ENCODE peak calls at places on chromosomes 7 and 10, in six cellular contexts. E, L, S, W, D and A are unnamed samples. For H3K27me3, the result is how much of the 10 kb centered on the place peaks cover.

GRCh38 chr7:82247814-82248433 is 195.7 kb downstream of the CACNA2D1 start:
- DNase-seq in E (no peak), L (no peak), S (no peak), W (no peak), D (peak), A (no peak)

GRCh38 chr10:120039066-120039465 is 146.5 kb downstream of the SEC23IP start:
- DNase-seq in E (no peak), L (no peak), S (no peak), W (no peak), D (no peak), A (no peak)

GRCh38 chr10:58280485-58280884 is 11.5 kb downstream of the CISD1 start:
- DNase-seq in E (no peak), L (no peak), S (no peak), W (no peak), D (no peak), A (no peak)

GRCh38 chr10:33334839-33335549 is 527 bp upstream of the NRP1 start:
- DNase-seq in E (no peak), L (no peak), S (no peak), W (peak), D (peak), A (peak)

GRCh38 chr7:105878746-105879605 is 2.6 kb upstream of the ATXN7L1 start:
- DNase-seq in E (no peak), L (no peak), S (no peak), W (no peak), D (no peak), A (peak)

GRCh38 chr7:108079291-108080057 is 50.7 kb downstream of the LAMB4 start:
- DNase-seq in E (no peak), L (no peak), S (no peak), W (peak), D (no peak), A (no peak)

GRCh38 chr7:50266893-50267386 is 37.6 kb upstream of the IKZF1 start:
- DNase-seq in E (no peak), L (peak), S (no peak), W (no peak), D (no peak), A (peak)

GRCh38 chr7:138125119-138125518 is 48.9 kb downstream of the AKR1D1 start:
- DNase-seq in E (no peak), L (no peak), S (no peak), W (no peak), D (no peak), A (no peak)

GRCh38 chr7:80881361-80881760 is 37.5 kb downstream of the SEMA3C start:
- DNase-seq in E (no peak), L (no peak), S (no peak), W (no peak), D (no peak), A (no peak)

GRCh38 chr10:121596668-121597503 is 1.4 kb downstream of the FGFR2 start:
- DNase-seq in E (peak), L (no peak), S (no peak), W (peak), D (peak), A (no peak)
- H3K27me3 ChIP-seq in E (under half), L (under half), S (under half), W (under half), D (under half), A (under half)

GRCh38 chr10:128047337-128047736 is 78.9 kb downstream of the MKI67 start:
- DNase-seq in E (peak), L (peak), S (peak), W (peak), D (peak), A (peak)
- H3K4me3 ChIP-seq in E (no peak), L (peak), S (peak), W (no peak), D (no peak), A (peak)

GRCh38 chr10:129954916-129955315 is 9.2 kb downstream of the EBF3 start:
- DNase-seq in E (no peak), L (no peak), S (no peak), W (no peak), D (no peak), A (no peak)

GRCh38 chr10:129958118-129958685 is 5.9 kb downstream of the EBF3 start:
- DNase-seq in E (no peak), L (no peak), S (no peak), W (peak), D (peak), A (no peak)

GRCh38 chr10:129955591-129956284 is 8.3 kb downstream of the EBF3 start:
- DNase-seq in E (no peak), L (no peak), S (no peak), W (no peak), D (peak), A (no peak)

GRCh38 chr10:129956902-129957673 is 7.0 kb downstream of the EBF3 start:
- DNase-seq in E (no peak), L (no peak), S (no peak), W (no peak), D (peak), A (peak)

GRCh38 chr10:129956285-129956649 is 7.8 kb downstream of the EBF3 start:
- DNase-seq in E (no peak), L (no peak), S (no peak), W (no peak), D (peak), A (no peak)
- H3K27me3 ChIP-seq in E (half or more), L (under half), S (under half), W (under half), D (half or more), A (half or more)

GRCh38 chr10:3481000-3481335 is 304.0 kb downstream of the KLF6 start:
- DNase-seq in E (no peak), L (no peak), S (no peak), W (no peak), D (no peak), A (no peak)

GRCh38 chr10:3484306-3485187 is 300.5 kb downstream of the KLF6 start:
- DNase-seq in E (no peak), L (no peak), S (no peak), W (no peak), D (no peak), A (no peak)

GRCh38 chr10:3481496-3481895 is 303.5 kb downstream of the KLF6 start:
- DNase-seq in E (no peak), L (no peak), S (no peak), W (no peak), D (no peak), A (no peak)

GRCh38 chr10:3480281-3480999 is 304.6 kb downstream of the KLF6 start:
- DNase-seq in E (no peak), L (no peak), S (no peak), W (no peak), D (no peak), A (no peak)

GRCh38 chr10:3482200-3482993 is 302.6 kb downstream of the KLF6 start:
- DNase-seq in E (no peak), L (no peak), S (no peak), W (peak), D (peak), A (no peak)
- H3K4me3 ChIP-seq in E (no peak), L (no peak), S (peak), W (no peak), D (no peak), A (peak)

DNA sequence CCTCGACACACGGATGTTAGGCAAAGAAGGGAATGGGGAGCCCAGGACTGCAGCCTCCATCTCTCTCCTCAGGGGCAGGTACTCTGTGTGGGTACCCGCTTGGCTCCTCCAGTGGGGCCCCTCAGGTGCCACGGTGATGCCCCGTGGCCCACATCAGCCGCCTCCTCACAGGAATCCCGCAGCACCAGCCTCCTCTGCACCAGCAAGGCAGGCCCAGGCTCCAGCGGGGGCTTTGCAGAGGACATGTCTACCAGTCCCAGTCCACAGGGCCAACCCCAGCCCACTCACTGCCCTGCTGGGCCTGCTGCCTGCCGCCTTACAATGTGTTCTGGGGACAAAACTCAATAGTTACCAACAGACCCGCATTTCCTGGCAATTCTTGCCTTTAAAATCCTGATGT is 61.6 kb upstream of the ADGRA1 start:
- DNase-seq in E (no peak), L (no peak), S (no peak), W (no peak), D (no peak), A (no peak)
- H3K27me3 ChIP-seq in E (under half), L (under half), S (under half), W (under half), D (half or more), A (under half)

GRCh38 chr7:132100483-132100882 is 475.8 kb downstream of the PLXNA4 start:
- DNase-seq in E (no peak), L (no peak), S (no peak), W (no peak), D (no peak), A (no peak)
- H3K4me3 ChIP-seq in E (no peak), L (no peak), S (no peak), W (no peak), D (no peak), A (no peak)